ENCODE peak calls at places on chromosomes 11 and 22, in six cellular contexts. U is HAP-1, X is neuronal stem cell, C is mammary epithelial cell, D is Panc1, A is tibial artery. I is an unnamed sample.

GRCh38 chr11:131581006-131581405 is 210.6 kb downstream of the NTM start:
- DNase-seq in U (no peak), X (no peak), C (no peak), D (no peak), A (no peak), I (no peak)

GRCh38 chr11:111777094-111778046 is 11.2 kb upstream of the PPP2R1B start:
- DNase-seq in U (peak; percentile 76), X (peak; percentile 56), C (peak; percentile 51), D (peak; percentile 45), A (no peak), I (peak; percentile 63)

GRCh38 chr11:15801126-15801525 is 555.2 kb downstream of the SOX6 start:
- DNase-seq in U (no peak), X (no peak), C (no peak), D (no peak), A (no peak), I (no peak)

GRCh38 chr11:75319035-75319877 is 32.2 kb downstream of the ARRB1 start:
- DNase-seq in U (no peak), X (no peak), C (peak; percentile 31), D (no peak), A (no peak), I (no peak)

GRCh38 chr22:32518848-32519247 is 44.2 kb downstream of the FBXO7 start:
- DNase-seq in U (peak; percentile 32), X (no peak), C (no peak), D (no peak), A (no peak), I (no peak)

GRCh38 chr22:47063071-47063509 is 300.6 kb downstream of the TBC1D22A start:
- DNase-seq in U (no peak), X (no peak), C (no peak), D (no peak), A (peak; percentile 53), I (no peak)

GRCh38 chr22:19206287-19206686 is 27.8 kb upstream of the SLC25A1 start:
- DNase-seq in U (no peak), X (no peak), C (no peak), D (no peak), A (no peak), I (no peak)

GRCh38 chr22:46737976-46738641 is at the start of gene CERK:
- DNase-seq in U (peak; percentile 76), X (peak; percentile 56), C (no peak), D (no peak), A (peak; percentile 89), I (no peak)

GRCh38 chr22:22357024-22357868 is 112.7 kb downstream of the VPREB1 start:
- DNase-seq in U (peak; percentile 68), X (peak; percentile 78), C (peak; percentile 55), D (no peak), A (no peak), I (peak; percentile 60)

GRCh38 chr22:36362077-36362476 is 25.7 kb downstream of the MYH9 start:
- DNase-seq in U (no peak), X (no peak), C (no peak), D (no peak), A (no peak), I (no peak)

GRCh38 chr22:21734540-21735197 is 925 bp downstream of the YPEL1 start:
- DNase-seq in U (no peak), X (no peak), C (no peak), D (no peak), A (no peak), I (no peak)

DNA sequence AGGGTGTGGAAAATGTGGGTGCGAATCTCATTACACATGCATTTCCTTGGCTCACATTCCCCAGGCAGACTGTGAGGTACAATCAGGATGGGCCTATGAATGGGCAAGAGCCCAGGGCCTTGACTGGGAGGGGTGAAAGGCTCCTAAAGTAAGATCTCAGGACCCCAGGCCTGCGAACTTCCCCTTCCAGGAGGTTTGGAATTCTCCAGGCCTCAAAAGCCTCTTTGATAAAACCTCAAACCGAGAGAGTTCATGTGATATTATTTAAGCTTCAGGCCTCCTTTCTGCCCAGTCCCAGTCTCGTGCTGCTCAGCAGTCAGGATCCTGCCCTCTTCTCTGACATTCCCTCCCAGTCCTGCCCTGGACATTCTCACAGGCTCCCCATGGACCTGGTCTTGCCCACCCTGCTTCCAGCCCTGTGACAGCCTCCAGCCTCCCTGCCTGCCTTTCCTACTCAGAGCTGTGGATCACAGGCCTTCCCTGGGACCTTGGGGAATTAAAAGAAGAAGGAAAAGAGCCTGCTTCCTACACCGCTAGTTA is 37.3 kb upstream of the TEAD1 start:
- DNase-seq in U (no peak), X (no peak), C (no peak), D (no peak), A (no peak), I (no peak)
- H3K27me3 ChIP-seq in U (no peaks in the 10 kb centered on the region), X (no peaks in the 10 kb centered on the region), C (no peaks in the 10 kb centered on the region), D (no peaks in the 10 kb centered on the region), A (no peaks in the 10 kb centered on the region), I (no peaks in the 10 kb centered on the region)

DNA sequence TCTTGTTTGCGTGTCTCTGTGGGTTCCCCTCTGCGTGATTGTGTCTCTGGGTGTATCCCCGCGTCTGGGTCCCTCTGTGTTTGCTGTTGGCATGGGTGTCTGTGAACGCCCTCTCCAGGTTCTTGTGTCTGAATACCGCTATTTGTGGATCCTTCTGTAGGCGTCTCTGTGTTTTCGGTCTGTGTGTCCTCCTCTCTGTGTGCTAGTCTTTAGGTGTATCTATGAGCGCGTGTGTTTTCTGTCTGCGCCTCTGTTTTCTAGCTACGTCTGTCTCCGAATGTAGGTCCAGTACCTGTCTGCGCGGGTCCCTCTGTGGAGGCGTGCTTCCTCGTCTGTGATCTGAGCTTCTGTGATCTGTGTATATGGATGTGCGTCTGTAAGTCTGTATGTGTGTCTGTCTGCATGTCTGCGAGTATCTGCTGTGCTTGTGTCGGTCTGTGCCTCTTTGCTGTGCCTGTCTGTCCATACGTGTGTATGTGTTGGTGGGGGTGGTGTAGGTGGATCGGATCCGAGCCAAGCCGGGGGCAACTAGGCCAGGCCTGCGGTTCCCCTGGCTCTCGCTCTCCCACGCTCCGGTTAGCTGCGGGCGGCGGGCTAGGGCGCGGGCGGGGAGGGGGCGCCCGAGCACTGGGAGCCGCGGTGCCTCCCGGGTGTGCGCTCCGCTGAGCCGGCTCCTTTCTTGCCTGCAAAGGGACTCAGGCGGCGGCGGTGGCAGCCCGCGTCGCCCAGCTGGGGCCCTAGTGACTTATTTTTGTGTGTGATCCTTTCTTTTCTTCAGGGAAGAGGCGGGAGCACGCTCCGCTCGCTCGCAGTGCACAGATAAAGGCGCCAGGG is 105.3 kb upstream of the E2F8 start:
- DNase-seq in U (no peak), X (peak; percentile 43), C (no peak), D (no peak), A (no peak), I (no peak)
- H3K27me3 ChIP-seq in U (peaks cover 87% of the 10 kb centered on the region), X (peaks cover 33% of the 10 kb centered on the region), C (peaks cover 55% of the 10 kb centered on the region), D (peaks cover 60% of the 10 kb centered on the region), A (peaks cover 77% of the 10 kb centered on the region), I (peaks cover 47% of the 10 kb centered on the region)

GRCh38 chr11:69818243-69819108 is 740 bp downstream of the FGF3 start:
- DNase-seq in U (no peak), X (no peak), C (no peak), D (no peak), A (no peak), I (no peak)

GRCh38 chr11:69821511-69822040 is 2.4 kb upstream of the FGF3 start:
- DNase-seq in U (no peak), X (no peak), C (no peak), D (no peak), A (no peak), I (no peak)

GRCh38 chr11:69819541-69820070 is 390 bp upstream of the FGF3 start:
- DNase-seq in U (no peak), X (no peak), C (no peak), D (no peak), A (no peak), I (no peak)

GRCh38 chr11:69819109-69819490 is at the start of gene FGF3:
- DNase-seq in U (no peak), X (no peak), C (no peak), D (no peak), A (no peak), I (no peak)

DNA sequence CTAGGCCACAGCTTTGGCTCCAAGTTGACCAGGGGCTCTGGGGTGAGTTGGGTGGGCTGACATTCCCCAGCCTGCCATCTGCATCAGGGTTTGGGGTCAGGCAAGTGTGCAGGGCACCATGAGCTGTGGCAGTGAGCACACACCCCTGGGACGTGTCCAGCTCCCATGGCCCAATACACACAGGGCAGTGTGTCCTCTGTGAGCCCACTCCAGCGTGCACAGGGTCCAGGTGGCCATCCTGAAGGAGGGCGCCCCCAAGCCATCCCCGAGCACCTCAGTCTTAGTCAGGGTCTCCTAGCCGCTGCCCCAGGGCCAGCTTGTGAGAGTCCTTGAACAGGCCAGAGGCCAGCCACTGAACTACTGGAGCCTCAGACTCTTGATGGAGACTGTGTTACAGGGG is 1.2 kb upstream of the FGF3 start:
- DNase-seq in U (no peak), X (no peak), C (no peak), D (no peak), A (no peak), I (no peak)
- H3K27me3 ChIP-seq in U (peaks cover 53% of the 10 kb centered on the region), X (peaks cover 65% of the 10 kb centered on the region), C (peaks cover 61% of the 10 kb centered on the region), D (peaks cover 20% of the 10 kb centered on the region), A (peaks cover 98% of the 10 kb centered on the region), I (peaks cover 27% of the 10 kb centered on the region)

DNA sequence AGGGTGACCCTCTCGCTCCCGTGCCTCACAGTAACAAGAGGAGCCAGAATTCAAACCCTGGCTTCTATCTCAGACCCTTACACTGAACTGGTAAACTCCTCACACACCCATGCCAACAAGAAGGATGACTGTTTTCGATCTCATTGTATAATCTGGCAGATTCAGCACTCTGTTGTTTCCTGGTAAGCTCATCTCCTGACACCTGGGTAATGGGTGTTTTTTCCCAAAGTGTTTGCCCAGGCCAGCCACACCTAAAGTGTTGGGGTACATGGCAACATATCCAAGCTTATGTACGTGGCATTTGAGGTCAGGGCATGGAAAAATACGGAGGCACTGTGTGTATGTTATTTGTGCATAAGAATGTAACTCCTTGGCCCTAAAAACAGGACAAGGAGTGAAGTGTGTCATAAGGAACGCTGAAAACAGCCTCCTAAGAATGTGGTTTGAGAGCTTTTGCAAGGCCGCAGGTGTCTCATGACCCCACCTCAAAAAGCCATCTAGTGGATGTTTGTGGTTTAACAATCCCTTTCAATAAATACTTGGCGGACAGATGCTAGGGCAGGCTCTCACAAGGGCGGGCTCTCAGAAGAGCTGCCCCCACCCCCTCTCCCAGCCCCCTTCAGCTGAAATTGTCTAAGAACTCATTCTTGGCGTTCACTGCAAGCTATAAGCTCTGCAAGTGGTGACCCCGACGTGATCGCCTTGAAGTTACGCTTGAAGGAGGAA is at the start of gene MS4A15:
- DNase-seq in U (peak; percentile 44), X (no peak), C (peak; percentile 36), D (no peak), A (peak; percentile 1), I (peak; percentile 42)
- H3K27me3 ChIP-seq in U (peaks cover 13% of the 10 kb centered on the region), X (no peaks in the 10 kb centered on the region), C (no peaks in the 10 kb centered on the region), D (peaks cover 15% of the 10 kb centered on the region), A (peaks cover 4% of the 10 kb centered on the region), I (no peaks in the 10 kb centered on the region)

GRCh38 chr11:70756341-70756740 is 358.0 kb downstream of the CTTN start:
- DNase-seq in U (no peak), X (no peak), C (no peak), D (no peak), A (no peak), I (no peak)
- H3K27me3 ChIP-seq in U (no peaks in the 10 kb centered on the region), X (no peaks in the 10 kb centered on the region), C (no peaks in the 10 kb centered on the region), D (no peaks in the 10 kb centered on the region), A (peaks cover 32% of the 10 kb centered on the region), I (no peaks in the 10 kb centered on the region)